ENCODE peak calls at places on chromosomes 4 and X, in four cellular contexts. T is heart right ventricle, C is fibroblast of the aortic adventitia, Y is H9. J is an unnamed sample.

GRCh38 chr4:156971168-156971601 is 414 bp downstream of the PDGFC start:
- DNase-seq in Y (peak), T (peak), C (no peak), J (no peak)

GRCh38 chrX:15343075-15343476 is 7.8 kb upstream of the PIGA start:
- DNase-seq in C (peak), T (no peak), Y (no peak), J (no peak)

GRCh38 chr4:10123227-10124101 is 6.9 kb upstream of the WDR1 start:
- DNase-seq in Y (peak), C (peak), T (no peak), J (peak)

GRCh38 chrX:120791013-120791643 is 84.5 kb downstream of the CT47B1 start:
- DNase-seq in C (peak), Y (no peak), T (peak), J (no peak)

GRCh38 chrX:84182521-84182920 is 5.5 kb downstream of the RPS6KA6 start:
- DNase-seq in Y (no peak), C (no peak), T (no peak), J (no peak)

GRCh38 chr4:89114100-89114499 is 2.8 kb downstream of the TIGD2 start:
- DNase-seq in Y (no peak), C (no peak), T (no peak), J (no peak)

GRCh38 chrX:154373340-154374306 is 811 bp downstream of the FLNA start:
- DNase-seq in T (peak), Y (peak), C (peak), J (no peak)

GRCh38 chrX:1813809-1814208 is 198.9 kb downstream of the ASMT start:
- DNase-seq in T (no peak), C (no peak), Y (no peak), J (peak)

GRCh38 chr4:8364848-8365350 is 75.6 kb downstream of the ACOX3 start:
- DNase-seq in C (no peak), Y (no peak), T (no peak), J (no peak)

GRCh38 chr4:13543648-13544555 is at the start of gene NKX3-2:
- DNase-seq in Y (no peak), C (no peak), T (no peak), J (no peak)

GRCh38 chr4:3252831-3253641 is 4.1 kb downstream of the MSANTD1 start:
- DNase-seq in T (peak), Y (peak), C (no peak), J (no peak)

GRCh38 chr4:159358226-159358625 is 255.3 kb downstream of the RAPGEF2 start:
- DNase-seq in T (no peak), C (peak), Y (no peak), J (no peak)

DNA sequence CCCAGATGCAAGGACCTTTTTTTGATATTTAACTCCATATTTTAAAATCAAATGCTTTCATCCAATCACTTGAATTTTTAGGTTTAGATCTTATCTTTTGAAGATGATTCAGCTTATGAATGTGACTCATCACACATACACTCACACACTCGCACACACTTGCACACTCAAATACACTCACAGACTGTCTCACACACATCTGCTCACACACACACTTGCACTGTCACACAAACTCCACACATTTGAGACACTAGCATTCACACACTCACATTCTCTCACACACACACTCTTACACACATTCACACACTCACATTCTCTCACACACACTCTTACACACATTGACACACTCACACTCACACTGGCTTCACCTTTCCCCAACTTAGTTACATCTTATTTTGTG is 37.8 kb downstream of the MAGEA1 start:
- DNase-seq in C (no peak), Y (no peak), T (no peak), J (no peak)
- TF ChIP-seq CTCF in C (no peak), Y (no peak), T (no peak), J (no peak)

GRCh38 chr4:69818060-69818639 is 41.8 kb downstream of the SULT1E1 start:
- DNase-seq in T (no peak), C (no peak), Y (no peak), J (no peak)
- TF ChIP-seq CTCF in T (no peak), C (no peak), Y (no peak), J (no peak)

GRCh38 chrX:147550217-147550616 is 361.5 kb upstream of the FMR1 start:
- DNase-seq in C (no peak), Y (peak), T (no peak), J (peak)
- TF ChIP-seq CTCF in C (no peak), Y (peak), T (peak), J (no peak)

DNA sequence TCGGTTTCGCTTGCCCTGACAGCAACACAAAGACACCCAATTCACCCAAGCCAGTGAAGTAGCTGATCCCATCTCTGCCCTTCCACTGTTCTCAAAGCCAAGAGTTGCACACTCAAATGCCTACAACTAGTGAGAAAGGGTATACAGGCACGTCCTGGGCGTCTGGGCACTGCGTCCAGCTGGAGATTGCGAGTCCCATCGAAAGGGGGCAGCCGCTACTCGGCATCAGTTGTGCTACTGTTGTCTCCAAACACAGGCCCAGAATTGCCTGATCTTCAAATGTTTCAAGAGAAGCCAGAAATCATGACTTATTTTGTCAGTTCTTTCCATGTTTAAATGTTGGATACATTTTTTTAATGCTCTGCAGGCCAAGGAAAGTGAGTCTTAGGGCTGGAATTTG is 487.8 kb downstream of the BCOR start:
- DNase-seq in C (no peak), Y (no peak), T (no peak), J (no peak)
- TF ChIP-seq CTCF in C (no peak), Y (no peak), T (no peak), J (no peak)

GRCh38 chrX:137427061-137427778 is 138.7 kb upstream of the ZIC3 start:
- DNase-seq in T (no peak), Y (peak), C (no peak), J (no peak)
- TF ChIP-seq CTCF in T (no peak), Y (no peak), C (no peak), J (no peak)

GRCh38 chr4:16197842-16198241 is 28.4 kb downstream of the TAPT1 start:
- DNase-seq in C (no peak), T (no peak), Y (no peak), J (no peak)

GRCh38 chr4:16199132-16199531 is 27.1 kb downstream of the TAPT1 start:
- DNase-seq in Y (no peak), C (peak), T (no peak), J (no peak)

GRCh38 chr4:16198271-16198670 is 28.0 kb downstream of the TAPT1 start:
- DNase-seq in C (no peak), T (no peak), Y (no peak), J (no peak)

GRCh38 chr4:16195209-16195608 is 31.1 kb downstream of the TAPT1 start:
- DNase-seq in Y (no peak), T (no peak), C (no peak), J (no peak)

GRCh38 chr4:16196482-16197393 is 29.5 kb downstream of the TAPT1 start:
- DNase-seq in Y (no peak), C (peak), T (no peak), J (no peak)
- TF ChIP-seq CTCF in Y (peak), C (peak), T (peak), J (no peak)

DNA sequence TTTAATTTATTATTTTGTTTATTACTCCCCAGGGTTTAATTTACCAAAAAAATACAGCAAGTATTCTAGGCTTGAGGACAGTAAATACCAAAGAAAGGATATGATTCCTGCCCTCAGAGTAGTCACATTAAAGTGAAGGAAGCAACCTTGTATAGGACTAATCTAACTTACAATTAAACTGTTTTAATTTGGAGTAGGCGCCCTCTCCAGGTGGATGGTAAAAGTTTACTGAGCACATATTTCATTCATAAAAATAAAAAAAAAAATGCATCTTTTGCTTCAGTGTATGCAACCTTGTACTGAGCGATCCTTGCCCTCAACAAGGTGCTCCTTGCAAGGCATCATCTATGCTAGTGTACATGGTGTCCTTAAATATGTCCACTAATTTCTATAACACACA is 72.0 kb upstream of the MAGEB16 start:
- DNase-seq in C (no peak), Y (no peak), T (no peak), J (no peak)
- TF ChIP-seq CTCF in C (no peak), Y (peak), T (peak), J (no peak)